ENCODE peak calls at places on chromosome 1, in nine cellular contexts. J, I, R, G, Z, N, T, L and B are unnamed samples.

GRCh38 chr1:168709407-168709891 is 19.6 kb downstream of the DPT start:
- DNase-seq in J (no peak), N (no peak), G (peak; percentile 17), R (peak; percentile 77), I (no peak), Z (no peak), L (no peak), T (no peak), B (peak; percentile 54)

GRCh38 chr1:172154571-172154970 is 265.9 kb upstream of the C1orf105 start:
- DNase-seq in L (no peak), Z (no peak), I (no peak), N (no peak), G (no peak), R (peak; percentile 28), J (no peak), T (no peak), B (no peak)

GRCh38 chr1:213381572-213382084 is 330.6 kb downstream of the RPS6KC1 start:
- DNase-seq in N (no peak), J (peak; percentile 68), R (no peak), Z (no peak), I (peak; percentile 56), T (no peak), G (no peak), L (peak; percentile 35), B (no peak)

GRCh38 chr1:115862406-115862805 is 21.5 kb upstream of the NHLH2 start:
- DNase-seq in N (no peak), L (no peak), R (no peak), Z (no peak), I (no peak), J (no peak), G (no peak), T (no peak), B (no peak)

GRCh38 chr1:118100686-118101300 is 84.2 kb downstream of the SPAG17 start:
- DNase-seq in N (no peak), J (no peak), T (no peak), R (no peak), G (no peak), Z (no peak), I (no peak), L (peak; percentile 72), B (peak; percentile 83)

GRCh38 chr1:220528049-220528678 is at the start of gene MARK1:
- DNase-seq in Z (peak; percentile 17), T (no peak), I (peak; percentile 74), N (no peak), G (peak; percentile 55), R (no peak), L (peak; percentile 38), J (peak; percentile 88), B (peak; percentile 41)

GRCh38 chr1:38185913-38186312 is 139.3 kb upstream of the POU3F1 start:
- DNase-seq in N (no peak), Z (no peak), L (no peak), T (no peak), R (no peak), J (no peak), I (no peak), G (no peak), B (no peak)

GRCh38 chr1:161905269-161905884 is 118.3 kb downstream of the OLFML2B start:
- DNase-seq in N (no peak), L (peak; percentile 38), T (peak; percentile 22), R (peak; percentile 50), Z (no peak), I (peak; percentile 55), G (no peak), J (no peak), B (peak; percentile 21)

GRCh38 chr1:89286549-89287181 is 14.0 kb upstream of the GBP5 start:
- DNase-seq in T (no peak), J (no peak), G (no peak), Z (no peak), R (no peak), I (no peak), L (no peak), N (no peak), B (no peak)

GRCh38 chr1:164726235-164726634 is 167.3 kb downstream of the PBX1 start:
- DNase-seq in J (no peak), N (no peak), I (no peak), Z (no peak), G (no peak), L (no peak), T (no peak), R (peak; percentile 49), B (no peak)

GRCh38 chr1:228978486-228979324 is 243.4 kb downstream of the RHOU start:
- DNase-seq in I (peak; percentile 84), N (peak; percentile 63), R (no peak), J (peak; percentile 69), G (peak; percentile 61), T (no peak), L (peak; percentile 63), Z (no peak), B (peak; percentile 67)

GRCh38 chr1:66938618-66939017 is 13.8 kb downstream of the MIER1 start:
- DNase-seq in Z (no peak), T (peak; percentile 7), N (no peak), L (no peak), G (no peak), J (no peak), R (no peak), I (no peak), B (no peak)
- H3K27ac ChIP-seq in Z (no peak overlapping the region), T (no peak overlapping the region), N (no peak overlapping the region), L (no peak overlapping the region), G (no peak overlapping the region), J (no peak overlapping the region), R (peak overlapping the region; percentile 61), I (no peak overlapping the region), B (no peak overlapping the region)

DNA sequence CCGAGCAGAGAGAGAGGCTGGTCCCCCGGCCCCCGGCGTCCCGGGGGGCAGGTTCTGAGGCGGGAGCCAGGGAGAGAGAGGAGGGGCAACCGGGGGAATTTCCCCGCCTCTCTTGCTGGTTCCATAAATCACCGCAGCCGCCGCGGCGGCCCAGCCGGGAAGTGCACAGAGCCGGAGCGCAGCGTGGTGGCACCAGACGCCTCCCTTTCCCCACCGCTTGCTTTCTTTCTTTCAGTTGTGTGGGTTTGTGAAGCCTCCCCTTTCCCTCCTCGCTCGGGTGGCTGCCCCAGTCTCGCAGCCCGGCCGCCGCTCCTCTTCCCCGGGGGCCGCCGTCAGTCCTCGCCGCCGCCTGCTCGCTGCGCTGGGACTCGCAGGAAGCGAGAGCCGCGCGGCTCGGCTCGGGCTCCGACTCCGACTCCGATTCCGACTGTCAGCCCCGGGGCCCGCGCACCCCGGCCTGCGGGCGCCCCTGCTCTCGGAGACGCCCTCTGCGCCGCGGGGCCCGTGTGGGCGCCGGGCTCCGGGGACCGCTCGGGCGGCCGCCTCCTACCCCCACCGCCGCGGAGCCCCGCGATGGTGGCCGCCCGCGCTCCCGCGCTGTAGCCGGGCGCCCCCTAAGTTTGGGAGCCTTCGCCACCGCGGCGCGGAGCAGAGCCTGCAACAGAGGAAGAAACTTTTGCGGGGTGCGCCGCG is at the start of gene CACHD1:
- DNase-seq in J (peak; percentile 85), G (peak; percentile 84), L (peak; percentile 83), I (peak; percentile 88), N (peak; percentile 69), T (no peak), Z (peak; percentile 42), R (peak; percentile 69), B (peak; percentile 82)
- TF ChIP-seq POLR2A in J (peak; percentile 62), G (peak; percentile 40), L (no peak), I (no peak), N (no peak), T (no peak), Z (no peak), R (peak; percentile 72), B (peak; percentile 86)

GRCh38 chr1:32927441-32927840 is 26.3 kb upstream of the TMEM54 start:
- DNase-seq in R (no peak), T (no peak), I (no peak), Z (no peak), J (no peak), L (no peak), N (no peak), G (no peak), B (no peak)

GRCh38 chr1:32928285-32928684 is 27.1 kb upstream of the TMEM54 start:
- DNase-seq in N (no peak), J (no peak), L (no peak), R (no peak), I (no peak), Z (no peak), T (no peak), G (no peak), B (no peak)

GRCh38 chr1:32926562-32926961 is 25.4 kb upstream of the TMEM54 start:
- DNase-seq in T (no peak), G (no peak), J (no peak), I (no peak), R (no peak), L (no peak), N (no peak), Z (no peak), B (no peak)

GRCh38 chr1:32925360-32926142 is 24.4 kb upstream of the TMEM54 start:
- DNase-seq in J (peak; percentile 37), R (no peak), N (no peak), L (no peak), Z (no peak), I (peak; percentile 90), T (peak; percentile 56), G (no peak), B (peak; percentile 44)

DNA sequence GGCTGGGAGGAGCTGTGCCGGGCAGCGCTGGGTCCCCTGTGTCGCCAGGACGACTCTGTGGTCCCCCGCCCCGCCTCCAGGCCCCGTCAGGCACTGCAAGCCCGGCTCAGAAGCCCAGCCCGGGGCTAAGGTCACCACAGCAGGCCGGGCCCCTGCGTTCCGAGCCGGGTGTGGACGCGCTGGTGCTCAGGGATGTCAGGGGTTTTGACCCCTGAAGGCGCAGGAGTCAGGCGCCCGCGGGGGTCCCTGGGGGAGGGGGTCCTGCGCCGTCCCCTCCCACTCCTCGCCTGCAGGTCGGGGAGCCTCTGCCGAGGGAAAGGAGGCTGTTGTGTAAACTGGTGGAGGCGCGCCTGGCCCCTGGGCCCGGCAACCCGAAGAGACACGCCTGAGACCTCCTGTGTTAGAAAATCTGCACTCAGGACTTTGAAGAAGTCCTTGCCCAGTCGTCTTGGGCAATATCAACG is 23.7 kb upstream of the TMEM54 start:
- DNase-seq in I (peak; percentile 11), Z (no peak), T (peak; percentile 24), G (no peak), J (peak; percentile 34), N (no peak), R (no peak), L (peak; percentile 44), B (no peak)
- H3K4me3 ChIP-seq in I (no peak overlapping the region), Z (no peak overlapping the region), T (peak overlapping the region; percentile 59), G (no peak overlapping the region), J (peak overlapping the region; percentile 25), N (no peak overlapping the region), R (no peak overlapping the region), L (peak overlapping the region; percentile 9), B (no peak overlapping the region)

GRCh38 chr1:9097947-9098705 is 28.7 kb upstream of the SLC2A5 start:
- DNase-seq in J (no peak), L (no peak), R (no peak), Z (no peak), G (no peak), T (no peak), N (no peak), I (no peak), B (no peak)

GRCh38 chr1:9105336-9105867 is 23.5 kb downstream of the GPR157 start:
- DNase-seq in I (no peak), T (no peak), G (no peak), R (no peak), Z (no peak), J (no peak), N (peak; percentile 33), L (no peak), B (no peak)

GRCh38 chr1:9099555-9099954 is 29.3 kb downstream of the GPR157 start:
- DNase-seq in T (peak; percentile 37), N (no peak), I (no peak), G (no peak), L (no peak), R (no peak), J (no peak), Z (no peak), B (no peak)

GRCh38 chr1:9106286-9106685 is 22.6 kb downstream of the GPR157 start:
- DNase-seq in J (no peak), L (no peak), G (no peak), N (no peak), I (no peak), Z (no peak), T (no peak), R (no peak), B (no peak)

GRCh38 chr1:9101510-9102146 is 27.3 kb downstream of the GPR157 start:
- DNase-seq in N (no peak), Z (no peak), J (no peak), L (no peak), G (no peak), T (peak; percentile 55), I (no peak), R (peak; percentile 51), B (no peak)
- H3K27ac ChIP-seq in N (no peak overlapping the region), Z (no peak overlapping the region), J (no peak overlapping the region), L (no peak overlapping the region), G (no peak overlapping the region), T (no peak overlapping the region), I (no peak overlapping the region), R (no peak overlapping the region), B (no peak overlapping the region)